ENCODE peak calls at places on chromosomes 5 and 9, in ten cellular contexts. One of them, this sample, is unnamed.

GRCh38 chr9:113737414-113738271 is 138.5 kb upstream of the ZNF618 start:
- DNase-seq in uterus: peak
- DNase-seq in heart right ventricle: no peak
- DNase-seq in kidney: no peak
- DNase-seq in IMR-90: peak
- DNase-seq in tibial artery: peak
- DNase-seq in adrenal gland: peak
- DNase-seq in suprapubic skin: no peak
- DNase-seq in Panc1: peak
- DNase-seq in GM12878: no peak
- DNase-seq in this sample: no peak

GRCh38 chr9:133892193-133892920 is 99.8 kb downstream of the VAV2 start:
- DNase-seq in uterus: no peak
- DNase-seq in heart right ventricle: no peak
- DNase-seq in kidney: no peak
- DNase-seq in IMR-90: no peak
- DNase-seq in tibial artery: no peak
- DNase-seq in adrenal gland: no peak
- DNase-seq in suprapubic skin: no peak
- DNase-seq in Panc1: no peak
- DNase-seq in GM12878: no peak
- DNase-seq in this sample: no peak

GRCh38 chr9:76441551-76442322 is 17.2 kb upstream of the GCNT1 start:
- DNase-seq in uterus: no peak
- DNase-seq in heart right ventricle: no peak
- DNase-seq in kidney: no peak
- DNase-seq in IMR-90: peak
- DNase-seq in tibial artery: no peak
- DNase-seq in adrenal gland: no peak
- DNase-seq in suprapubic skin: no peak
- DNase-seq in Panc1: no peak
- DNase-seq in GM12878: peak
- DNase-seq in this sample: no peak

GRCh38 chr9:129702563-129702962 is 37.1 kb downstream of the PRRX2 start:
- DNase-seq in uterus: no peak
- DNase-seq in heart right ventricle: no peak
- DNase-seq in kidney: no peak
- DNase-seq in IMR-90: peak
- DNase-seq in tibial artery: peak
- DNase-seq in adrenal gland: no peak
- DNase-seq in suprapubic skin: no peak
- DNase-seq in Panc1: no peak
- DNase-seq in GM12878: no peak
- DNase-seq in this sample: no peak

GRCh38 chr9:124652203-124652992 is 118.7 kb downstream of the NR6A1 start:
- DNase-seq in uterus: no peak
- DNase-seq in heart right ventricle: no peak
- DNase-seq in kidney: no peak
- DNase-seq in IMR-90: peak
- DNase-seq in tibial artery: no peak
- DNase-seq in adrenal gland: peak
- DNase-seq in suprapubic skin: no peak
- DNase-seq in Panc1: no peak
- DNase-seq in GM12878: no peak
- DNase-seq in this sample: no peak

GRCh38 chr9:133102190-133103021 is 18.6 kb downstream of the RALGDS start:
- DNase-seq in uterus: no peak
- DNase-seq in heart right ventricle: no peak
- DNase-seq in kidney: peak
- DNase-seq in IMR-90: no peak
- DNase-seq in tibial artery: peak
- DNase-seq in adrenal gland: no peak
- DNase-seq in suprapubic skin: no peak
- DNase-seq in Panc1: no peak
- DNase-seq in GM12878: no peak
- DNase-seq in this sample: peak

GRCh38 chr5:172531704-172532026 is 77.3 kb upstream of the SH3PXD2B start:
- DNase-seq in uterus: no peak
- DNase-seq in heart right ventricle: no peak
- DNase-seq in kidney: no peak
- DNase-seq in IMR-90: no peak
- DNase-seq in tibial artery: no peak
- DNase-seq in adrenal gland: no peak
- DNase-seq in suprapubic skin: no peak
- DNase-seq in Panc1: no peak
- DNase-seq in GM12878: no peak
- DNase-seq in this sample: peak

GRCh38 chr5:14453486-14453885 is 128.1 kb upstream of the OTULINL start:
- DNase-seq in uterus: no peak
- DNase-seq in heart right ventricle: no peak
- DNase-seq in kidney: no peak
- DNase-seq in IMR-90: no peak
- DNase-seq in tibial artery: no peak
- DNase-seq in adrenal gland: no peak
- DNase-seq in suprapubic skin: no peak
- DNase-seq in Panc1: no peak
- DNase-seq in GM12878: no peak
- DNase-seq in this sample: no peak

GRCh38 chr9:78808087-78808486 is 511.2 kb downstream of the PSAT1 start:
- DNase-seq in uterus: no peak
- DNase-seq in heart right ventricle: no peak
- DNase-seq in kidney: no peak
- DNase-seq in IMR-90: no peak
- DNase-seq in tibial artery: no peak
- DNase-seq in adrenal gland: no peak
- DNase-seq in suprapubic skin: no peak
- DNase-seq in Panc1: no peak
- DNase-seq in GM12878: no peak
- DNase-seq in this sample: no peak

GRCh38 chr5:170630711-170631141 is 126.9 kb downstream of the KCNIP1 start:
- DNase-seq in uterus: no peak
- DNase-seq in heart right ventricle: no peak
- DNase-seq in kidney: no peak
- DNase-seq in IMR-90: no peak
- DNase-seq in tibial artery: no peak
- DNase-seq in adrenal gland: no peak
- DNase-seq in suprapubic skin: no peak
- DNase-seq in Panc1: no peak
- DNase-seq in GM12878: no peak
- DNase-seq in this sample: no peak

GRCh38 chr9:18441245-18441644 is 32.7 kb upstream of the ADAMTSL1 start:
- DNase-seq in uterus: no peak
- DNase-seq in heart right ventricle: no peak
- DNase-seq in kidney: no peak
- DNase-seq in IMR-90: peak
- DNase-seq in tibial artery: no peak
- DNase-seq in adrenal gland: no peak
- DNase-seq in suprapubic skin: no peak
- DNase-seq in Panc1: no peak
- DNase-seq in GM12878: no peak
- DNase-seq in this sample: no peak

GRCh38 chr9:116383956-116384355 is 230.4 kb downstream of the PAPPA start:
- DNase-seq in uterus: no peak
- DNase-seq in heart right ventricle: no peak
- DNase-seq in kidney: no peak
- DNase-seq in IMR-90: peak
- DNase-seq in tibial artery: no peak
- DNase-seq in adrenal gland: no peak
- DNase-seq in suprapubic skin: no peak
- DNase-seq in Panc1: no peak
- DNase-seq in GM12878: no peak
- DNase-seq in this sample: no peak

DNA sequence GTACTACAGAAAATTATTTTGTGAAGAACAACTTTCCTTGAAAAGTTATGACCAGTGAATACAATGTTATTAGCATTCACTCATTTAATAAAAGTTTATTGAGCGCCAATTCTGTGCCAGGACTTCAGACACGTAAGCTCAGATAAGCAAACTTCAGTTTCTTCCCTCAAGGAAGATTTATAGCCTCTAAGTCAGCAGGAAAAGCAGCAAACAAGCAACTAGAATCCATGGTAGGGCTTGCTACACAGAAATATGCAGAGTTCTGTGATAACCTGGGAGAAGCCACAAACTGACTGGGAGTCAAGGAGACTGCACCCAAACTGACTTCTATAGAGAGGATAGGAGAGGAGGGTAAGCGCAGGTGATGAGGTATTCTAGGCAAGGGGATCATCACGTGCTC is 1.4 kb upstream of the OGN start:
- DNase-seq in uterus: no peak
- DNase-seq in heart right ventricle: no peak
- DNase-seq in kidney: no peak
- DNase-seq in IMR-90: no peak
- DNase-seq in tibial artery: no peak
- DNase-seq in adrenal gland: no peak
- DNase-seq in suprapubic skin: no peak
- DNase-seq in Panc1: no peak
- DNase-seq in GM12878: no peak
- DNase-seq in this sample: no peak
- H3K4me3 ChIP-seq in uterus: no peak
- H3K4me3 ChIP-seq in heart right ventricle: peak
- H3K4me3 ChIP-seq in kidney: no peak
- H3K4me3 ChIP-seq in IMR-90: no peak
- H3K4me3 ChIP-seq in tibial artery: peak
- H3K4me3 ChIP-seq in adrenal gland: no peak
- H3K4me3 ChIP-seq in suprapubic skin: no peak
- H3K4me3 ChIP-seq in Panc1: no peak
- H3K4me3 ChIP-seq in GM12878: no peak
- H3K4me3 ChIP-seq in this sample: peak

GRCh38 chr9:36899406-36899805 is 134.7 kb downstream of the PAX5 start:
- DNase-seq in uterus: no peak
- DNase-seq in heart right ventricle: no peak
- DNase-seq in kidney: no peak
- DNase-seq in IMR-90: no peak
- DNase-seq in tibial artery: no peak
- DNase-seq in adrenal gland: no peak
- DNase-seq in suprapubic skin: peak
- DNase-seq in Panc1: no peak
- DNase-seq in GM12878: no peak
- DNase-seq in this sample: peak
- H3K27ac ChIP-seq in uterus: no peak
- H3K27ac ChIP-seq in heart right ventricle: no peak
- H3K27ac ChIP-seq in kidney: no peak
- H3K27ac ChIP-seq in IMR-90: no peak
- H3K27ac ChIP-seq in tibial artery: no peak
- H3K27ac ChIP-seq in adrenal gland: no peak
- H3K27ac ChIP-seq in suprapubic skin: no peak
- H3K27ac ChIP-seq in Panc1: no peak
- H3K27ac ChIP-seq in GM12878: no peak
- H3K27ac ChIP-seq in this sample: no peak

GRCh38 chr9:12817702-12818101 is 42.9 kb downstream of the LURAP1L start:
- DNase-seq in uterus: no peak
- DNase-seq in heart right ventricle: peak
- DNase-seq in kidney: peak
- DNase-seq in IMR-90: peak
- DNase-seq in tibial artery: no peak
- DNase-seq in adrenal gland: no peak
- DNase-seq in suprapubic skin: no peak
- DNase-seq in Panc1: no peak
- DNase-seq in GM12878: no peak
- DNase-seq in this sample: no peak

GRCh38 chr9:12818431-12819000 is 43.7 kb downstream of the LURAP1L start:
- DNase-seq in uterus: no peak
- DNase-seq in heart right ventricle: no peak
- DNase-seq in kidney: no peak
- DNase-seq in IMR-90: peak
- DNase-seq in tibial artery: peak
- DNase-seq in adrenal gland: no peak
- DNase-seq in suprapubic skin: no peak
- DNase-seq in Panc1: no peak
- DNase-seq in GM12878: no peak
- DNase-seq in this sample: no peak

GRCh38 chr9:12822111-12822510 is 47.3 kb downstream of the LURAP1L start:
- DNase-seq in uterus: no peak
- DNase-seq in heart right ventricle: no peak
- DNase-seq in kidney: no peak
- DNase-seq in IMR-90: peak
- DNase-seq in tibial artery: no peak
- DNase-seq in adrenal gland: no peak
- DNase-seq in suprapubic skin: no peak
- DNase-seq in Panc1: no peak
- DNase-seq in GM12878: no peak
- DNase-seq in this sample: no peak

GRCh38 chr9:12816656-12817101 is 41.9 kb downstream of the LURAP1L start:
- DNase-seq in uterus: no peak
- DNase-seq in heart right ventricle: no peak
- DNase-seq in kidney: no peak
- DNase-seq in IMR-90: no peak
- DNase-seq in tibial artery: no peak
- DNase-seq in adrenal gland: no peak
- DNase-seq in suprapubic skin: no peak
- DNase-seq in Panc1: no peak
- DNase-seq in GM12878: no peak
- DNase-seq in this sample: no peak

DNA sequence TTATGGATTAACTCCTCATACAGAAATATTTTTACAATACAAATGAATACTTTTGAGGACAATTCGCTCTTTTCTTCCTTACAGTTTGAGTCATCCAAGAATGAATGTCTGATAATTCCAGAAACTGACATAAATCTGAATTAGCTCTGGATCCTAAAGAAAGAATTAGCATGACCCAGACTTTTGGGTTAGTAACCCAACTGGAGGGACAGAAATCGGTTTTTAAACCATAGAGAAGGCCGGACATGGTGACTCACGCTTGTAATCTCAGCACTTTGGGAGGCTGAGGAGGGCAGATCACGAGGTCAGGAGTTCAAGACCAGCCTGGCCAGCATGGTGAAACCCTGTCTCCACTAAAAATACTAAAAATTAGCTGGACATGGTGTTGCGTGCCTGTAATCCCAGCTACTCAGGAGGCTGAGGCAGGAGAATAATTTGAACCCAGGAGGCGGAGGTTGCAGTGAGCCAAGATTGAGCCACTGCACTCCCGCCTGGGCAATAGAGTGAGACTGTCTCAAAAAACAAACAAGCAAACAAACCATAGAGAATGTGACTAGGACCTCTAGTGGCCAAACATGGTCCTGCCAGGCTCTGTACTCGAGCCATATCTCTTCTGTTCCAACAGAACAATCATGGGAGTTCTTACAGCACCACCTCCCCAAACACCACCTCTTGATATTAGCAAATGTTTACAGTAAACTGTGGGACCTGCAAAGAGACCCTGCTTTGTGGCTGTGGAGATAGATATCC is 44.8 kb downstream of the LURAP1L start:
- DNase-seq in uterus: no peak
- DNase-seq in heart right ventricle: no peak
- DNase-seq in kidney: no peak
- DNase-seq in IMR-90: no peak
- DNase-seq in tibial artery: no peak
- DNase-seq in adrenal gland: peak
- DNase-seq in suprapubic skin: no peak
- DNase-seq in Panc1: no peak
- DNase-seq in GM12878: no peak
- DNase-seq in this sample: no peak
- TF ChIP-seq CTCF in uterus: peak
- TF ChIP-seq CTCF in heart right ventricle: peak
- TF ChIP-seq CTCF in kidney: peak
- TF ChIP-seq CTCF in IMR-90: peak
- TF ChIP-seq CTCF in tibial artery: peak
- TF ChIP-seq CTCF in adrenal gland: peak
- TF ChIP-seq CTCF in suprapubic skin: no peak
- TF ChIP-seq CTCF in Panc1: peak
- TF ChIP-seq CTCF in GM12878: peak
- TF ChIP-seq CTCF in this sample: no peak

GRCh38 chr5:1419476-1420210 is 25.6 kb downstream of the SLC6A3 start:
- DNase-seq in uterus: no peak
- DNase-seq in heart right ventricle: no peak
- DNase-seq in kidney: peak
- DNase-seq in IMR-90: no peak
- DNase-seq in tibial artery: no peak
- DNase-seq in adrenal gland: no peak
- DNase-seq in suprapubic skin: no peak
- DNase-seq in Panc1: no peak
- DNase-seq in GM12878: no peak
- DNase-seq in this sample: no peak
- H3K4me3 ChIP-seq in uterus: no peak
- H3K4me3 ChIP-seq in heart right ventricle: no peak
- H3K4me3 ChIP-seq in kidney: no peak
- H3K4me3 ChIP-seq in IMR-90: no peak
- H3K4me3 ChIP-seq in tibial artery: no peak
- H3K4me3 ChIP-seq in adrenal gland: no peak
- H3K4me3 ChIP-seq in suprapubic skin: no peak
- H3K4me3 ChIP-seq in Panc1: no peak
- H3K4me3 ChIP-seq in GM12878: no peak
- H3K4me3 ChIP-seq in this sample: no peak

This sample was measured in coronary artery.